ENCODE peak calls at places on chromosomes 4 and X, in four cellular contexts. Q is HL-60, P is K562, X is GM12878. K is an unnamed sample.

GRCh38 chr4:166662266-166662843 is 571.9 kb downstream of the SPOCK3 start:
- DNase-seq in Q (no peak), P (no peak), X (peak), K (peak)

GRCh38 chr4:148007789-148008188 is 275.9 kb downstream of the ARHGAP10 start:
- DNase-seq in Q (peak), P (no peak), X (no peak), K (no peak)

GRCh38 chr4:36327400-36327799 is 46.0 kb downstream of the DTHD1 start:
- DNase-seq in Q (no peak), P (no peak), X (no peak), K (no peak)

GRCh38 chr4:114257516-114257915 is 278.1 kb upstream of the ARSJ start:
- DNase-seq in Q (no peak), P (no peak), X (no peak), K (no peak)

GRCh38 chrX:42491145-42491907 is 286.6 kb downstream of the PPP1R2C start:
- DNase-seq in Q (no peak), P (no peak), X (no peak), K (no peak)

GRCh38 chr4:171644430-171645057 is 168.7 kb upstream of the GALNTL6 start:
- DNase-seq in Q (no peak), P (no peak), X (peak), K (no peak)

GRCh38 chr4:6367313-6367945 is 97.8 kb downstream of the WFS1 start:
- DNase-seq in Q (no peak), P (no peak), X (no peak), K (no peak)

GRCh38 chrX:132612990-132613564 is 124.2 kb upstream of the MBNL3 start:
- DNase-seq in Q (no peak), P (peak), X (no peak), K (no peak)

GRCh38 chrX:16462912-16463311 is 187.0 kb upstream of the S100G start:
- DNase-seq in Q (no peak), P (no peak), X (no peak), K (no peak)

GRCh38 chr4:8472689-8473197 is 32.2 kb downstream of the TRMT44 start:
- DNase-seq in Q (no peak), P (no peak), X (no peak), K (no peak)

GRCh38 chr4:73690051-73690744 is 50.2 kb upstream of the CXCL8 start:
- DNase-seq in Q (no peak), P (no peak), X (no peak), K (no peak)

GRCh38 chrX:1248381-1249061 is 20.1 kb upstream of the CSF2RA start:
- DNase-seq in Q (no peak), P (no peak), X (no peak), K (no peak)

GRCh38 chrX:11540532-11541377 is 125.0 kb downstream of the ARHGAP6 start:
- DNase-seq in Q (no peak), P (no peak), X (peak), K (no peak)

GRCh38 chrX:39922497-39922896 is 175.3 kb downstream of the BCOR start:
- DNase-seq in Q (no peak), P (no peak), X (no peak), K (no peak)

GRCh38 chr4:57504139-57504538 is 394.0 kb upstream of the IGFBP7 start:
- DNase-seq in Q (no peak), P (no peak), X (no peak), K (no peak)

GRCh38 chrX:108736509-108737479 is at the start of gene IRS4:
- DNase-seq in Q (no peak), P (no peak), X (no peak), K (no peak)

GRCh38 chr4:117481742-117482141 is 396.4 kb upstream of the TRAM1L1 start:
- DNase-seq in Q (no peak), P (no peak), X (no peak), K (no peak)

GRCh38 chr4:138055890-138056289 is 186.3 kb downstream of the SLC7A11 start:
- DNase-seq in Q (no peak), P (no peak), X (no peak), K (no peak)

GRCh38 chrX:69762340-69762739 is 146.4 kb downstream of the EDA start:
- DNase-seq in Q (no peak), P (no peak), X (no peak), K (no peak)

GRCh38 chr4:26173619-26174018 is 147.2 kb upstream of the RBPJ start:
- DNase-seq in Q (no peak), P (no peak), X (no peak), K (no peak)

GRCh38 chr4:24330198-24330972 is 254.0 kb downstream of the DHX15 start:
- DNase-seq in Q (no peak), P (no peak), X (no peak), K (no peak)

GRCh38 chrX:27439771-27440170 is 23.4 kb downstream of the PPP4R3C start:
- DNase-seq in Q (no peak), P (no peak), X (no peak), K (no peak)

GRCh38 chr4:139934336-139934735 is 219.6 kb downstream of the MAML3 start:
- DNase-seq in Q (no peak), P (no peak), X (no peak), K (no peak)

GRCh38 chr4:181523973-181524372 is 719.2 kb upstream of the TENM3 start:
- DNase-seq in Q (no peak), P (no peak), X (no peak), K (no peak)

GRCh38 chrX:21612154-21612553 is 46.0 kb downstream of the KLHL34 start:
- DNase-seq in Q (no peak), P (no peak), X (no peak), K (no peak)

GRCh38 chr4:158168606-158169005 is 4.2 kb downstream of the GASK1B start:
- DNase-seq in Q (no peak), P (no peak), X (no peak), K (no peak)

GRCh38 chr4:26242451-26242850 is 78.4 kb upstream of the RBPJ start:
- DNase-seq in Q (no peak), P (no peak), X (no peak), K (no peak)

GRCh38 chr4:38411092-38411491 is 252.9 kb upstream of the KLF3 start:
- DNase-seq in Q (no peak), P (no peak), X (peak), K (peak)

GRCh38 chrX:124289443-124289842 is 43.0 kb upstream of the TEX13D start:
- DNase-seq in Q (no peak), P (no peak), X (no peak), K (no peak)

GRCh38 chr4:111136438-111136837 is 513.6 kb upstream of the PITX2 start:
- DNase-seq in Q (no peak), P (no peak), X (no peak), K (no peak)

GRCh38 chr4:127134490-127134889 is 498.3 kb upstream of the INTU start:
- DNase-seq in Q (no peak), P (no peak), X (no peak), K (no peak)

DNA sequence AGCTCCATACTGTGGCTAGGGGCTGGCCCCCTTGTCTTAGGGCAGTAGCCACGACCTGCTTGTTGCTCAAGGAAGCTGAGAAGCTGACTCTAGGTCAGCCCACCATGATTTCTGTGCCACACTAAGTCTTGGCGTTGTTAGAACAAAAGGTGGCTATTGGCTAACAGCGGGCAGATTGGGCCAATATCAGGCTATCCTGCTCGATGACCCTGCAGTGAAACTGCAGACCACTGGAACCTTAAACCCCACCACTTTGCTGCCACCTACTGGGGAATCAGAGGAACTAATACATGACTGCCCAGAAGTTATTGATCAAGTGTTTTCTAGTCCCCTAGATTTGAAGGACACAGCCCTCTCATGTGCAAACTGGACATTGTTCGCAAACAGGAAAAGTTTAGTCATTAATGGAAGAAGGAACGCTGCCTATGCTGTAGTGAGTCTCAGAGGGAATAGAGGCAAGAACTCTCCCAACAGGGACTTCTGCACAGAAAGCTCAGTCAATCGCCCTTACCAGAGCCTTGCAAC is 17.0 kb upstream of the PAPSS1 start:
- DNase-seq in Q (no peak), P (peak), X (no peak), K (no peak)
- TF ChIP-seq SPI1 in Q (no peak), P (no peak), X (no peak), K (no peak)

GRCh38 chr4:56055027-56055976 is 106.6 kb downstream of the CEP135 start:
- DNase-seq in Q (no peak), P (no peak), X (no peak), K (no peak)
- TF ChIP-seq SPI1 in Q (no peak), P (no peak), X (no peak), K (no peak)

GRCh38 chr4:1009647-1010521 is 1.5 kb upstream of the FGFRL1 start:
- DNase-seq in Q (no peak), P (peak), X (no peak), K (peak)

GRCh38 chr4:1012031-1012739 is 759 bp downstream of the FGFRL1 start:
- DNase-seq in Q (peak), P (peak), X (no peak), K (no peak)

GRCh38 chr4:1008840-1009646 is 2.4 kb upstream of the FGFRL1 start:
- DNase-seq in Q (no peak), P (no peak), X (no peak), K (no peak)

GRCh38 chr4:1010522-1011021 is 854 bp upstream of the FGFRL1 start:
- DNase-seq in Q (peak), P (no peak), X (no peak), K (no peak)

DNA sequence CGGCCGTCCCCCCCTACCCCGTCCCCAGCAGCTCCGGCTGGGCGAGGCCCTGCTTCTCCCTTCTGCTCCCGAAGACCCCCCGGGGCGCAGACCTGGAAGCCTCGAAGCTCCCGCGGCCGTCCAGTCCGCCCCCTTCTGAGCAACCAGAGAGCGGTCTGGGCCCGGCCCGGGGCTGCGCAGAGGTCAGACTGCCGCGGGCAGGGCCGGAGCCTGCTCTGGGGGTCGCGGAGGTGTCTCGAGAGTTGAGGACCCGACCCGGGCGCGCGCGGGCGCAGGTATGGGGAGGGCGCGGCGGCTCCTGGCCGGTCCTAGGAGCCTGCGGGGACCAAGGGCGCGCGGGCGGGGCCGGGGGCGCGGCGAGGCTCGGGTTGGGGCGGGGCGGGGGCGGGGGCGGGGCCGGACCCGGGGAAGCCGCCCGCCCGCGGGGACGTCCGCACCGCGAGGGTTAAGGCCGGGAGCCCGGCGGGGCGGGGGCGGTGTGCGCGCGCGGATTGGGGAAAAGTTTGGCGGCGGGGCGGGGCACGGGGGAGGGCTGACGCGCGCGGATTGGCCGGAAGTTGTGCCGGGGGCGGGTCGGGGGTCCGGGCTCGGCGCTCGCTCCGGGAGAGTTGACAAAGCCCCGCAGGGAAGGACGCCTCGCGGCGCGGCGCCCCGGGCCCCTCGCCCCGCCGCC is at the start of gene FGFRL1:
- DNase-seq in Q (peak), P (peak), X (no peak), K (peak)
- TF ChIP-seq SPI1 in Q (no peak), P (no peak), X (no peak), K (no peak)

GRCh38 chr4:89134775-89135319 is 23.5 kb downstream of the TIGD2 start:
- DNase-seq in Q (no peak), P (no peak), X (no peak), K (no peak)
- TF ChIP-seq SPI1 in Q (no peak), P (no peak), X (no peak), K (no peak)

DNA sequence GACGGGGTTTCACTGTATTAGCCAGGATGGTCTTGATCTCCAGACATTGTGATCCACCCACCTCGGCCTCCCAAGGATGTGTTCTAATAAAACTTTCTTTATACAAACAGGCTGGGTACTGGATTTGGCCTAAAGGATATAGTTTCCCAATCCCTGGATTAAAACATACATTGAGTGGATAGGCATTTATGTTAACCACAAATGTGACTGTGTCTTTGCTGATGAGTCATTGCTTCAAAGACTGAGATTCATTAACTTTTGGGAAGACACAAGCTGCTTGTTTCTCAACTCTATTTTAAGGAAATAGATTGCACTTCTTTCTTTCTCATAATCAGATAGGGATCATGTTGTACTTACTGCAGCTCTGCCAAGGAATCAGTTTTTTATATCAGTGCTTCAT is 131.2 kb upstream of the AGA start:
- DNase-seq in Q (no peak), P (no peak), X (no peak), K (no peak)
- TF ChIP-seq SPI1 in Q (no peak), P (no peak), X (no peak), K (no peak)

GRCh38 chrX:118496763-118497079 is 1.1 kb downstream of the DOCK11 start:
- DNase-seq in Q (no peak), P (no peak), X (no peak), K (no peak)

GRCh38 chrX:118495958-118496762 is 545 bp downstream of the DOCK11 start:
- DNase-seq in Q (peak), P (peak), X (no peak), K (no peak)

GRCh38 chrX:118497180-118497814 is 1.7 kb downstream of the DOCK11 start:
- DNase-seq in Q (no peak), P (no peak), X (no peak), K (no peak)

GRCh38 chrX:118493653-118494297 is 1.8 kb upstream of the DOCK11 start:
- DNase-seq in Q (no peak), P (no peak), X (no peak), K (no peak)

GRCh38 chrX:118495061-118495921 is at the start of gene DOCK11:
- DNase-seq in Q (peak), P (peak), X (peak), K (peak)
- TF ChIP-seq SPI1 in Q (peak), P (peak), X (peak), K (peak)

GRCh38 chr4:153222790-153223417 is 18.7 kb downstream of the TRIM2 start:
- DNase-seq in Q (no peak), P (no peak), X (no peak), K (no peak)

GRCh38 chr4:153220709-153221367 is 16.6 kb downstream of the TRIM2 start:
- DNase-seq in Q (no peak), P (no peak), X (no peak), K (no peak)

GRCh38 chr4:153221783-153222161 is 17.5 kb downstream of the TRIM2 start:
- DNase-seq in Q (no peak), P (no peak), X (no peak), K (no peak)

GRCh38 chr4:153223418-153223792 is 19.2 kb downstream of the TRIM2 start:
- DNase-seq in Q (no peak), P (no peak), X (no peak), K (no peak)

GRCh38 chr4:153222162-153222789 is 18.0 kb downstream of the TRIM2 start:
- DNase-seq in Q (no peak), P (no peak), X (no peak), K (no peak)
- TF ChIP-seq SPI1 in Q (no peak), P (no peak), X (no peak), K (no peak)

GRCh38 chrX:110287605-110288004 is 30.3 kb downstream of the AMMECR1 start:
- DNase-seq in Q (no peak), P (no peak), X (no peak), K (no peak)

GRCh38 chrX:110284159-110284558 is 33.7 kb downstream of the AMMECR1 start:
- DNase-seq in Q (no peak), P (no peak), X (no peak), K (no peak)

GRCh38 chrX:110282922-110283321 is 35.0 kb downstream of the AMMECR1 start:
- DNase-seq in Q (no peak), P (no peak), X (no peak), K (no peak)

GRCh38 chrX:110281377-110281776 is 36.5 kb downstream of the AMMECR1 start:
- DNase-seq in Q (no peak), P (no peak), X (no peak), K (no peak)

GRCh38 chrX:110286126-110286525 is 31.8 kb downstream of the AMMECR1 start:
- DNase-seq in Q (no peak), P (no peak), X (no peak), K (no peak)
- TF ChIP-seq SPI1 in Q (no peak), P (no peak), X (no peak), K (no peak)

GRCh38 chr4:176539091-176539784 is 219.5 kb downstream of the SPCS3 start:
- DNase-seq in Q (no peak), P (no peak), X (no peak), K (no peak)

GRCh38 chr4:176534566-176534965 is 214.8 kb downstream of the SPCS3 start:
- DNase-seq in Q (no peak), P (no peak), X (no peak), K (no peak)

GRCh38 chr4:176539785-176540175 is 220.0 kb downstream of the SPCS3 start:
- DNase-seq in Q (no peak), P (no peak), X (no peak), K (no peak)

GRCh38 chr4:176540814-176541213 is 221.0 kb downstream of the SPCS3 start:
- DNase-seq in Q (no peak), P (no peak), X (no peak), K (no peak)

GRCh38 chr4:176538217-176538925 is 218.6 kb downstream of the SPCS3 start:
- DNase-seq in Q (no peak), P (no peak), X (no peak), K (no peak)
- TF ChIP-seq SPI1 in Q (no peak), P (no peak), X (no peak), K (no peak)

DNA sequence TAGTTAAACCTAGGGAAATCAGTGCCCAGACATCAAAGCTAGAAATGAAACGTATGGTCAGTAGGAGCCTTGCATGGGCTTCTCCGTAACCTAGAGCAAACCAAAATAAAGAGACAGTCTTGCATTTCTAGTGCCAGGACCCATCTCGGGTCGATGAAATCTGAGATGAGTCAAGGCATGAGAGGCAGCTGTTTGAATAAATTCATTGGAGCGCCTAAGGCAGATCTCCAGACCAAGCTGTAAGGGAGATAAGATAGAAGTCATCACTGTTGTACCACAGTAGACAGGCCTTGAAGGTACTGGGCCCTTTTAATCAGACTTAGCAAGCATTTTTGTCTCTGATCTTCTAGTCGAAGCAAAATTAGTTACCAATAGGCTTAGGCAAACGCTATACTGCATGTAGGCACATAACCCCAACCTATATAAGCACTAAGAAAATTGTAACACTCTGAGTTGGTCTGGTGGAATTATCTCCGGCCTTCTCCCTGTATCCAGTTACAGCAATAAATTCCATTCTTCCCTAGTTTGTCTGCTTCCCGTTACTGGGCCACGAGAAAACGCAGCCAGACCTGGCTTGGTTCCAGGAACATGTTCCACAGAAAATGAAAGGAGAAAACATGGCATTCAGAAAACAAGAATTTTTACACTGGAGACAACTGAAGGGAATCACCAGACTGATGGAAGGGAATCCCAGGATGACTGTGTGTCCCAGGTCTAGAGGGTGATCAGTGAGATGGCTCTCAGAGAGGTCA is 21.1 kb upstream of the PAPSS1 start:
- DNase-seq in Q (no peak), P (no peak), X (no peak), K (no peak)
- TF ChIP-seq SPI1 in Q (no peak), P (no peak), X (no peak), K (no peak)

K was measured in GM12891.